ENCODE peak calls at places on chromosomes 16 and 17, in four cellular contexts. One of them, this sample, is unnamed.

GRCh38 chr17:37744961-37745800 is at the start of gene HNF1B:
- DNase-seq in H9: peak; percentile 83
- DNase-seq in neuronal stem cell: no peak
- DNase-seq in IMR-90: no peak
- DNase-seq in this sample: no peak

GRCh38 chr17:61398721-61399130 is 917 bp upstream of the TBX2 start:
- DNase-seq in IMR-90: peak; percentile 28
- DNase-seq in H9: no peak
- DNase-seq in neuronal stem cell: no peak
- DNase-seq in this sample: no peak

GRCh38 chr16:65123846-65124513 is 2.1 kb upstream of the CDH11 start:
- DNase-seq in neuronal stem cell: no peak
- DNase-seq in IMR-90: peak; percentile 19
- DNase-seq in H9: no peak
- DNase-seq in this sample: peak; percentile 48

GRCh38 chr17:45980855-45981254 is 18.2 kb upstream of the STH start:
- DNase-seq in IMR-90: no peak
- DNase-seq in H9: no peak
- DNase-seq in neuronal stem cell: no peak
- DNase-seq in this sample: no peak

GRCh38 chr16:66511615-66512500 is 38.1 kb downstream of the TK2 start:
- DNase-seq in IMR-90: peak; percentile 72
- DNase-seq in neuronal stem cell: no peak
- DNase-seq in H9: peak; percentile 78
- DNase-seq in this sample: peak; percentile 75

GRCh38 chr17:61335845-61336655 is 63.6 kb upstream of the TBX2 start:
- DNase-seq in IMR-90: peak; percentile 78
- DNase-seq in H9: no peak
- DNase-seq in neuronal stem cell: no peak
- DNase-seq in this sample: no peak

GRCh38 chr16:3023415-3023668 is 400 bp downstream of the HCFC1R1 start:
- DNase-seq in neuronal stem cell: no peak
- DNase-seq in H9: no peak
- DNase-seq in IMR-90: peak; percentile 66
- DNase-seq in this sample: no peak

GRCh38 chr17:59330314-59330942 is 1.0 kb upstream of the YPEL2 start:
- DNase-seq in IMR-90: no peak
- DNase-seq in H9: peak; percentile 69
- DNase-seq in neuronal stem cell: peak; percentile 37
- DNase-seq in this sample: peak; percentile 54

GRCh38 chr17:41666708-41667279 is 21.9 kb upstream of the EIF1 start:
- DNase-seq in H9: peak; percentile 93
- DNase-seq in IMR-90: peak; percentile 61
- DNase-seq in neuronal stem cell: peak; percentile 77
- DNase-seq in this sample: peak; percentile 79

GRCh38 chr17:56153215-56153614 is at the start of gene ANKFN1:
- DNase-seq in neuronal stem cell: no peak
- DNase-seq in IMR-90: no peak
- DNase-seq in H9: no peak
- DNase-seq in this sample: no peak

GRCh38 chr17:57106107-57106835 is 21.2 kb downstream of the AKAP1 start:
- DNase-seq in IMR-90: no peak
- DNase-seq in H9: peak; percentile 80
- DNase-seq in neuronal stem cell: no peak
- DNase-seq in this sample: no peak

GRCh38 chr17:44203731-44204452 is 4.2 kb upstream of the ATXN7L3 start:
- DNase-seq in IMR-90: peak; percentile 31
- DNase-seq in H9: peak; percentile 89
- DNase-seq in neuronal stem cell: peak; percentile 39
- DNase-seq in this sample: peak; percentile 51

GRCh38 chr16:22240023-22240697 is 34.1 kb downstream of the EEF2K start:
- DNase-seq in neuronal stem cell: no peak
- DNase-seq in IMR-90: peak; percentile 42
- DNase-seq in H9: no peak
- DNase-seq in this sample: no peak

GRCh38 chr17:75996665-75997590 is 3.7 kb upstream of the CDK3 start:
- DNase-seq in H9: no peak
- DNase-seq in neuronal stem cell: no peak
- DNase-seq in IMR-90: peak; percentile 58
- DNase-seq in this sample: peak; percentile 85

GRCh38 chr17:14859521-14859920 is 405.6 kb downstream of the PMP22 start:
- DNase-seq in IMR-90: peak; percentile 39
- DNase-seq in H9: no peak
- DNase-seq in neuronal stem cell: no peak
- DNase-seq in this sample: peak; percentile 6

GRCh38 chr17:19015428-19015827 is 10.9 kb upstream of the FAM83G start:
- DNase-seq in neuronal stem cell: no peak
- DNase-seq in H9: no peak
- DNase-seq in IMR-90: no peak
- DNase-seq in this sample: no peak

GRCh38 chr17:76076765-76077581 is 2.0 kb upstream of the ZACN start:
- DNase-seq in H9: peak; percentile 74
- DNase-seq in neuronal stem cell: no peak
- DNase-seq in IMR-90: peak; percentile 41
- DNase-seq in this sample: no peak

GRCh38 chr16:72997141-72997542 is 50.8 kb downstream of the ZFHX3 start:
- DNase-seq in H9: no peak
- DNase-seq in IMR-90: peak; percentile 18
- DNase-seq in neuronal stem cell: no peak
- DNase-seq in this sample: peak; percentile 73

GRCh38 chr17:34254146-34254545 is 939 bp upstream of the CCL2 start:
- DNase-seq in H9: no peak
- DNase-seq in neuronal stem cell: no peak
- DNase-seq in IMR-90: peak; percentile 83
- DNase-seq in this sample: peak; percentile 72

GRCh38 chr16:81639348-81639747 is 139.7 kb upstream of the PLCG2 start:
- DNase-seq in neuronal stem cell: no peak
- DNase-seq in H9: no peak
- DNase-seq in IMR-90: no peak
- DNase-seq in this sample: no peak
- H2BK120ac ChIP-seq in neuronal stem cell: peak overlapping the region; percentile 43
- H2BK120ac ChIP-seq in H9: no peak overlapping the region
- H2BK120ac ChIP-seq in IMR-90: no peak overlapping the region
- H2BK120ac ChIP-seq in this sample: no peak overlapping the region

DNA sequence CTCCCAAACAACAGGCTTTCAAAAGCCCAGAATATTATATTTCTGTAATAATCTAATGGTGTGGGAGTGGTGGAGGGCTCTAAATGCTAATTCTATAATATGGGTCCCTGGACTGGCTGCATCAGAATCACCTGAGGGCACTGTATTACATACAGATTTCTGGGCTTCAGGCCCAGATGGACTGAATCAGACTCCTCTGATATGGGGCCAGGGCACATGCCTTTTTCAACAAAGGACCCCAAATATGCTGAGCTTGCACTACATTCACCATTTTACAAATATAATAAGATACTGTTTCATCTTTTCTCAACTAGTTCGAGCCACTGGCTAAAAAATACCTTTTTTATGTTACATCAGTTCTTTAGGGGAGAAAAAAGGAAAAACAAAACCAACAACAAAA is 309.7 kb downstream of the MAP2K6 start:
- DNase-seq in neuronal stem cell: no peak
- DNase-seq in H9: no peak
- DNase-seq in IMR-90: peak; percentile 30
- DNase-seq in this sample: no peak
- H2BK120ac ChIP-seq in neuronal stem cell: no peak overlapping the region
- H2BK120ac ChIP-seq in H9: no peak overlapping the region
- H2BK120ac ChIP-seq in IMR-90: no peak overlapping the region
- H2BK120ac ChIP-seq in this sample: no peak overlapping the region

GRCh38 chr16:589658-590159 is at the start of gene RAB40C:
- DNase-seq in IMR-90: peak; percentile 97
- DNase-seq in neuronal stem cell: peak; percentile 98
- DNase-seq in H9: peak; percentile 99
- DNase-seq in this sample: peak; percentile 97
- H2BK120ac ChIP-seq in IMR-90: peak within 1 kb of the TSS; percentile 99
- H2BK120ac ChIP-seq in neuronal stem cell: peak within 1 kb of the TSS; percentile 100
- H2BK120ac ChIP-seq in H9: no peak within 1 kb of the TSS
- H2BK120ac ChIP-seq in this sample: peak within 1 kb of the TSS; percentile 90

DNA sequence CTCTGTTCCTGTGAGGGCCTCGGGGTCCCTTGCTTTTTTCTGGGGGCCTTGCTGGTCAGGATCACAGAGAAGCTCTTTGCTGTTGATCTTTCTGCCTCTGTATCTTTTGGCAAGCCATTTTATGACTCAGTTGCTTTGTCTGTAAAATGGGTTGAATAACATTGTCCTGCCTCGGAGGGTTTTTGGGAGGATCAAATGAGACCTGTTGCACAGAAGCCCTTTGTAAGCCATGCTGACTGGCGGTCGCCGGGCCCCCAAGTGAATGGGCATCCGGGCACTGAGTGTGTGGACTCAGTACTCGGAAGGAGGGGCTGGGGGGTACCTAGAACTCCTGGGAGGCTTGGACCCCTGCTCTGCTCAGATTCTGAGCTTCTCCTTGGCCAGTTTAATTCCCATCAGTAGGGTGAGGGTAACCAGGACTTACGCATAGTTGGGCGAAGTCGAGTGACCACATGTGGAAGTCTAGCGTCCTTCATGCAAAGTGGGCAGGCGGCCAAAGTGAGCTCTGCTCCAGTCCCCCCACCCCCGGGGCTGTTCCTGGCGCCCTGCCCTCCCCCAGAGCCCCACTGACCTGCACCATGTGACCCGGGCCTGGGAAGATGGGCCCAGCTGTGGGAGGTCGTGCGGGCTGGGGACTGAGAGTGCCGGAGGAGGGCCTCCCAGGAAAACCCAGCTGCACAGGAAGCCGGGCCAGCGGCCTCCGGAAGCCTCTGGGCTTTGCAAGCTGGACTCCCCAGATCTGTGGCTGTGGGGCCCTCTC is 284.0 kb downstream of the SEC14L1 start:
- DNase-seq in H9: no peak
- DNase-seq in neuronal stem cell: no peak
- DNase-seq in IMR-90: peak; percentile 96
- DNase-seq in this sample: peak; percentile 99
- H2BK120ac ChIP-seq in H9: no peak overlapping the region
- H2BK120ac ChIP-seq in neuronal stem cell: no peak overlapping the region
- H2BK120ac ChIP-seq in IMR-90: peak overlapping the region; percentile 80
- H2BK120ac ChIP-seq in this sample: peak overlapping the region; percentile 99

GRCh38 chr16:55667753-55668152 is 12.0 kb downstream of the SLC6A2 start:
- DNase-seq in IMR-90: no peak
- DNase-seq in neuronal stem cell: no peak
- DNase-seq in H9: no peak
- DNase-seq in this sample: no peak
- H2BK120ac ChIP-seq in IMR-90: no peak overlapping the region
- H2BK120ac ChIP-seq in neuronal stem cell: no peak overlapping the region
- H2BK120ac ChIP-seq in H9: no peak overlapping the region
- H2BK120ac ChIP-seq in this sample: no peak overlapping the region

DNA sequence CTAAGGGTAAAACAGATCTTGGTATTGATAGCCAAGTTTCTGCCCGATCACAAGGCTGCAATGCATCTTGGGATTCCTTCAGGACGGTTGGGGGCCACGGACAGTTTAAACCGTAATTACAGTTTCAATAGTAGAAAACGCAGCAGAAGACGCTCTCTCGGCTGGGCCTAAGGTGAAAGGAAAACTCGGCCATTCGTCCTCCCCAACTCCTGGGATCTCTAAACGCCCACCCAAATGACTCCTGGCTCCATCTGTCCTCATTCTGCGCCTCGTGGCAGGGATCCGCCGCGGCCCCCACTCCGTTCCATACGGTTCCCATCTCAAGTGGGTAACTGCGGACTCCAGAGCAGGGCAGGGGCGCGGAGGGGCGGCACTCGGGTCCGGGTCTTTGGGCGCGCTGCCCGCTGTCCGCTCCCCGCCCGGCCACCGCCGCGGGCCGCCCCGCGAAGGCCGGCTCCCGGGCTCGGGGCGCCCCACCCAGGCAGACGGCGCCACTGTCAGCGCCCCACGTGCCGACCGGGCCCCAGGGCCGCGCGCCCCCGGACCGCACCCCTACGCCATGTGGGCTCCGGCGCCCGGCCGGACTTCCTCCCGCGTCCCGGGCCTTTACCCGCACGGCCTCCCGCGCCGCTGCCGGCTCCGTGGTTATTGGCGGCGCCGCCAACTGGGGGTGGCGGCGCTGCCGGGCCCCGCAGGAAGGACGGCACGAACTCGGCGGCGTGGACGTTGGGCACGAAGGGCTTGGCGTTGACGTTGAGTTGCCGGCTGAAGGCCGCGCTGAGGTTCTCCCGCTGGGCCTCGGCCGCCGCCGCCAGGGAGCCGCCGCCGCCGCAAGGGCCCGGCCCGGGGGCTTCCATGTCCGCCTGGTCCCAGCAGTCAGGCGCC is 755 bp downstream of the GSPT1 start:
- DNase-seq in H9: no peak
- DNase-seq in IMR-90: peak; percentile 28
- DNase-seq in neuronal stem cell: no peak
- DNase-seq in this sample: peak; percentile 59
- H2BK120ac ChIP-seq in H9: no peak overlapping the region
- H2BK120ac ChIP-seq in IMR-90: peak overlapping the region; percentile 48
- H2BK120ac ChIP-seq in neuronal stem cell: no peak overlapping the region
- H2BK120ac ChIP-seq in this sample: peak overlapping the region; percentile 79

This sample was measured in mesenchymal stem cell.